ENCODE peak calls at places on chromosome 16, in nine cellular contexts. M, H, T, B, L, U, F, W and K are unnamed samples.

GRCh38 chr16:28108590-28109247 is 45.2 kb upstream of the GSG1L start:
- DNase-seq in W (no peak), T (no peak), B (no peak), F (no peak), U (no peak), L (no peak), M (no peak), H (no peak), K (no peak)

GRCh38 chr16:24671455-24671954 is 57.9 kb upstream of the TNRC6A start:
- DNase-seq in F (no peak), M (no peak), U (no peak), H (no peak), T (no peak), B (no peak), W (no peak), L (no peak), K (no peak)

GRCh38 chr16:84703671-84704070 is 3.9 kb downstream of the USP10 start:
- DNase-seq in T (no peak), B (no peak), M (no peak), F (no peak), U (no peak), W (no peak), L (no peak), H (no peak), K (no peak)

GRCh38 chr16:75012380-75013081 is 13.7 kb downstream of the ZNRF1 start:
- DNase-seq in W (peak), F (no peak), L (no peak), H (no peak), M (no peak), B (no peak), U (no peak), T (no peak), K (no peak)

GRCh38 chr16:53899471-53899870 is 195.5 kb downstream of the FTO start:
- DNase-seq in W (no peak), T (no peak), H (no peak), B (peak), M (no peak), F (no peak), L (no peak), U (no peak), K (no peak)

GRCh38 chr16:89048871-89049422 is 44.7 kb upstream of the ACSF3 start:
- DNase-seq in W (no peak), T (no peak), U (no peak), H (no peak), F (no peak), B (no peak), L (no peak), M (no peak), K (no peak)

GRCh38 chr16:56401482-56401881 is 23.9 kb downstream of the AMFR start:
- DNase-seq in T (no peak), W (peak), B (no peak), H (no peak), M (no peak), L (no peak), F (no peak), U (no peak), K (no peak)

GRCh38 chr16:30658731-30659506 is 688 bp downstream of the FBRS start:
- DNase-seq in M (peak), U (peak), W (no peak), T (peak), H (peak), F (peak), B (peak), L (peak), K (peak)

GRCh38 chr16:19698480-19699465 is 19.3 kb downstream of the KNOP1 start:
- DNase-seq in M (peak), U (no peak), T (no peak), L (no peak), F (no peak), H (no peak), B (peak), W (no peak), K (no peak)

GRCh38 chr16:303760-304505 is 21.0 kb downstream of the PDIA2 start:
- DNase-seq in F (no peak), W (no peak), L (peak), M (no peak), B (peak), T (no peak), H (no peak), U (no peak), K (no peak)

GRCh38 chr16:10180771-10181163 is 1.5 kb downstream of the GRIN2A start:
- DNase-seq in H (peak), T (no peak), M (no peak), U (no peak), B (peak), W (no peak), F (no peak), L (no peak), K (no peak)

GRCh38 chr16:73125860-73126259 is 77.9 kb upstream of the ZFHX3 start:
- DNase-seq in W (peak), M (peak), L (no peak), T (peak), B (peak), H (no peak), U (peak), F (no peak), K (peak)

GRCh38 chr16:14050297-14051027 is 20.7 kb upstream of the MRTFB start:
- DNase-seq in H (peak), W (no peak), L (no peak), B (peak), F (no peak), U (no peak), M (peak), T (no peak), K (no peak)

GRCh38 chr16:86680661-86681439 is 102.5 kb downstream of the FOXL1 start:
- DNase-seq in U (no peak), W (no peak), H (no peak), B (peak), M (peak), L (no peak), T (no peak), F (no peak), K (no peak)

GRCh38 chr16:3879258-3879886 is 1.1 kb downstream of the CREBBP start:
- DNase-seq in M (peak), H (no peak), U (no peak), L (no peak), T (no peak), W (no peak), B (no peak), F (peak), K (no peak)